ENCODE peak calls at places on chromosomes 3 and 15, in seven cellular contexts. S is fibroblast of lung, T is heart left ventricle, U is right lobe of liver, P is ovary, D is A549, C is endothelial cell of umbilical vein. E is an unnamed sample. For H3K4me1, the result is how much of the 10 kb centered on the place peaks cover.

GRCh38 chr3:143099213-143099612 is 20.4 kb upstream of the CHST2 start:
- DNase-seq in S (no peak), T (no peak), U (no peak), P (no peak), D (no peak), C (no peak), E (no peak)

GRCh38 chr3:11736136-11736833 is 92.6 kb upstream of the VGLL4 start:
- DNase-seq in S (no peak), T (no peak), U (no peak), P (no peak), D (no peak), C (no peak), E (no peak)

GRCh38 chr15:56741541-56741940 is 8.2 kb upstream of the ZNF280D start:
- DNase-seq in S (no peak), T (no peak), U (no peak), P (no peak), D (no peak), C (no peak), E (no peak)

GRCh38 chr15:60340207-60340921 is 57.4 kb downstream of the ANXA2 start:
- DNase-seq in S (no peak), T (no peak), U (no peak), P (no peak), D (no peak), C (no peak), E (no peak)

GRCh38 chr15:68325721-68326120 is 48.2 kb downstream of the FEM1B start:
- DNase-seq in S (no peak), T (no peak), U (no peak), P (no peak), D (no peak), C (no peak), E (peak)

GRCh38 chr3:168839692-168840091 is 744.0 kb upstream of the GOLIM4 start:
- DNase-seq in S (no peak), T (no peak), U (no peak), P (no peak), D (no peak), C (no peak), E (no peak)

GRCh38 chr3:66761093-66761780 is 236.9 kb upstream of the KBTBD8 start:
- DNase-seq in S (peak), T (no peak), U (no peak), P (no peak), D (no peak), C (no peak), E (no peak)

GRCh38 chr3:24683511-24684384 is 189.1 kb upstream of the THRB start:
- DNase-seq in S (peak), T (no peak), U (no peak), P (no peak), D (peak), C (peak), E (no peak)

GRCh38 chr3:170714562-170715535 is 129.0 kb upstream of the SLC7A14 start:
- DNase-seq in S (peak), T (no peak), U (no peak), P (no peak), D (no peak), C (no peak), E (no peak)

GRCh38 chr3:133674290-133674912 is 12.7 kb upstream of the TOPBP1 start:
- DNase-seq in S (no peak), T (no peak), U (no peak), P (no peak), D (no peak), C (no peak), E (no peak)

GRCh38 chr15:65209701-65210643 is 1.3 kb downstream of the CILP start:
- DNase-seq in S (peak), T (peak), U (no peak), P (no peak), D (no peak), C (no peak), E (peak)

GRCh38 chr3:17741621-17742091 is 775 bp downstream of the TBC1D5 start:
- DNase-seq in S (peak), T (no peak), U (no peak), P (no peak), D (no peak), C (no peak), E (no peak)

GRCh38 chr3:20974389-20974788 is 776.6 kb downstream of the ZNF385D start:
- DNase-seq in S (no peak), T (no peak), U (no peak), P (no peak), D (no peak), C (no peak), E (no peak)

GRCh38 chr15:64507293-64507802 is 47.0 kb downstream of the ZNF609 start:
- DNase-seq in S (peak), T (peak), U (peak), P (peak), D (peak), C (peak), E (peak)

GRCh38 chr15:33086500-33087141 is 107.9 kb downstream of the FMN1 start:
- DNase-seq in S (peak), T (no peak), U (no peak), P (no peak), D (peak), C (peak), E (no peak)

GRCh38 chr3:97942801-97943546 is 29.3 kb downstream of the RIOX2 start:
- DNase-seq in S (no peak), T (no peak), U (no peak), P (no peak), D (no peak), C (no peak), E (no peak)

GRCh38 chr15:98554272-98555172 is 93.8 kb upstream of the IGF1R start:
- DNase-seq in S (no peak), T (no peak), U (no peak), P (no peak), D (no peak), C (no peak), E (no peak)

DNA sequence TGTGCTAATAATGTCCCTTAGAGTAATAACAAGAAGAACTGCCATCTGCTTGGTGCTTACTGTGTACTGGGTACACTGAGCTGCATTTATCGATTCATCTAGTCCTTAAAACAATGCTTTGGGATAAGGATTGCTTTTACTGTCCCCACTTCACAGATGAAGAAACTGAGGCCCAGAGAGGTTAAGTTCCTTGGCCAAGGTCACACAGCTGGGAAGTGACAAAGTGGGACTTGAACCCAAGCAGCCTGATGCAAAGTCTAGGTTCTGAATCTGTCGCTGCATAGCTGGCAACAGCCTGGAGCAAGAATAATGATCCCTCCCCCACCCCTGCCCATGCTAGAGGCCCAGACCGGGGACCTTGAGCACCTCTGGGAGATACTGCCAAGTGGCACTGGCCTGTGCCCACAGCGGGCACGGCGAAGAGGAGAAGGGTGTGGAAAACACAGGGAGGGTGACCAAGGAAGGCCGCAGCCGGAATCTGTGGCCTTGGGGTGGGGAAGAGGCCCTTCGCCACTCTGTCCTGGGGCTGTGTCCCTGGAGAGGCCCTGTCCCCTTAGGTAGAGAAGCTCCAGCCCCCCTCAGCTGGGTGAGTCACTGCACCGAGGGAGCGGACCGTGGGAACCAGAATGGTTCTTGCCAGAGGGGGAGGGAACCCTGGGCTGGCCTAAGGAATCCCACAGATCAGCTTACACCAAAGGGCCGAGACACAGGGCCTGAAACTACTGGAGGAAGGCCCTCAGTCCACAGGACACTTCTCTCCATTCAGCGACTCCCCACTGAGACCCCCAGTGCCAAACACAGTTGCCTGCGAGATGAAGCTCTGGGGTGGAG is 3.5 kb downstream of the PLXND1 start:
- DNase-seq in S (peak), T (peak), U (no peak), P (peak), D (peak), C (peak), E (peak)
- H3K4me1 ChIP-seq in S (under half), T (half or more), U (under half), P (under half), D (half or more), C (half or more), E (under half)

GRCh38 chr3:136672457-136672856 is 79.7 kb downstream of the STAG1 start:
- DNase-seq in S (no peak), T (no peak), U (no peak), P (no peak), D (no peak), C (no peak), E (no peak)
- TF ChIP-seq CTCF in S (no peak), T (no peak), U (no peak), P (no peak), D (no peak), C (no peak), E (no peak)

GRCh38 chr3:114454592-114455251 is 160.9 kb downstream of the TIGIT start:
- DNase-seq in S (peak), T (peak), U (no peak), P (peak), D (no peak), C (peak), E (peak)
- H3K4me3 ChIP-seq in S (peak), T (peak), U (no peak), P (peak), D (no peak), C (peak), E (peak)

DNA sequence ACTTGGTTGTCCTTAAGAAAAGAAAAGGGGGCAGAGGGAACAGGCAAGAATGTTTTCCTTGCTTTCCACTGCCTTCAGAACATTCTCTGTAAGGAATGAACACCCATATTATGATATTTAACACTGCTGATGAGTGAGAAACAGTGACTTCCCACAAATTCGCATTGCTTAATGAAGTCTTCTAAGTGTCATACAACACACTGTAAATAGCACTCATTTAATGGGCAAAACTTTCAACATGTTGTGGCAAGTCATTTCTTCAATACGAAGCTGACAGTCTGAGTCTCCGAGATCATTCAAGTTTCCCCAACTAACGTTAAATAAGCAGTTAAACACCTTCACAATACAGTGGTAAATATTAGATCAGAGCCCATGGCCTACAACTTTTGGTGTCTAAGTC is 464.3 kb downstream of the SHQ1 start:
- DNase-seq in S (no peak), T (no peak), U (no peak), P (no peak), D (no peak), C (no peak), E (no peak)
- H3K4me1 ChIP-seq in S (under half), T (under half), U (under half), P (under half), D (under half), C (under half), E (under half)

E was measured in thyroid gland.